ENCODE peak calls at places on chromosomes 16 and 17, in four cellular contexts. One of them, this sample, is unnamed. For H3K4me1 and H3K36me3, the result is how much of the 10 kb centered on the place peaks cover.

GRCh38 chr17:78665952-78666920 is 89.0 kb upstream of the DNAH17 start:
- DNase-seq in cardiac muscle cell: peak
- DNase-seq in heart left ventricle: peak
- DNase-seq in GM23338: no peak
- DNase-seq in this sample: peak

GRCh38 chr17:78714534-78714933 is 67.5 kb downstream of the CYTH1 start:
- DNase-seq in heart left ventricle: no peak
- DNase-seq in GM23338: no peak
- DNase-seq in cardiac muscle cell: no peak
- DNase-seq in this sample: no peak

GRCh38 chr17:79935845-79936470 is 96.7 kb upstream of the CBX4 start:
- DNase-seq in heart left ventricle: no peak
- DNase-seq in cardiac muscle cell: no peak
- DNase-seq in GM23338: no peak
- DNase-seq in this sample: no peak

GRCh38 chr17:35214631-35215273 is 20.6 kb upstream of the SLC35G3 start:
- DNase-seq in heart left ventricle: no peak
- DNase-seq in GM23338: no peak
- DNase-seq in cardiac muscle cell: no peak
- DNase-seq in this sample: no peak

GRCh38 chr16:13631916-13632315 is 288.0 kb upstream of the ERCC4 start:
- DNase-seq in cardiac muscle cell: no peak
- DNase-seq in heart left ventricle: no peak
- DNase-seq in GM23338: no peak
- DNase-seq in this sample: no peak

GRCh38 chr17:17491031-17491471 is 5.1 kb downstream of the RASD1 start:
- DNase-seq in heart left ventricle: no peak
- DNase-seq in GM23338: no peak
- DNase-seq in cardiac muscle cell: no peak
- DNase-seq in this sample: no peak

GRCh38 chr17:73325527-73325842 is 13.7 kb upstream of the CDC42EP4 start:
- DNase-seq in cardiac muscle cell: peak
- DNase-seq in heart left ventricle: no peak
- DNase-seq in GM23338: peak
- DNase-seq in this sample: no peak

GRCh38 chr16:86199871-86200700 is 301.1 kb downstream of the IRF8 start:
- DNase-seq in heart left ventricle: no peak
- DNase-seq in cardiac muscle cell: no peak
- DNase-seq in GM23338: no peak
- DNase-seq in this sample: no peak

GRCh38 chr17:7897773-7898172 is 9.2 kb downstream of the CHD3 start:
- DNase-seq in GM23338: no peak
- DNase-seq in heart left ventricle: no peak
- DNase-seq in cardiac muscle cell: peak
- DNase-seq in this sample: no peak

GRCh38 chr16:88702364-88703210 is 3.6 kb downstream of the RNF166 start:
- DNase-seq in GM23338: no peak
- DNase-seq in heart left ventricle: no peak
- DNase-seq in cardiac muscle cell: no peak
- DNase-seq in this sample: no peak

GRCh38 chr16:66382966-66383299 is 16.4 kb downstream of the CDH5 start:
- DNase-seq in GM23338: peak
- DNase-seq in heart left ventricle: no peak
- DNase-seq in cardiac muscle cell: peak
- DNase-seq in this sample: no peak

GRCh38 chr17:35241520-35241919 is 1.4 kb upstream of the SLFN5 start:
- DNase-seq in cardiac muscle cell: no peak
- DNase-seq in heart left ventricle: no peak
- DNase-seq in GM23338: peak
- DNase-seq in this sample: no peak

GRCh38 chr17:28612531-28612930 is 1.5 kb downstream of the RSKR start:
- DNase-seq in GM23338: no peak
- DNase-seq in cardiac muscle cell: no peak
- DNase-seq in heart left ventricle: no peak
- DNase-seq in this sample: no peak

GRCh38 chr16:813204-813915 is 12.8 kb upstream of the GNG13 start:
- DNase-seq in heart left ventricle: peak
- DNase-seq in GM23338: peak
- DNase-seq in cardiac muscle cell: peak
- DNase-seq in this sample: no peak

GRCh38 chr16:26642047-26642664 is 424.6 kb upstream of the C16orf82 start:
- DNase-seq in cardiac muscle cell: no peak
- DNase-seq in GM23338: no peak
- DNase-seq in heart left ventricle: no peak
- DNase-seq in this sample: no peak

GRCh38 chr17:2911035-2911754 is 115.0 kb downstream of the RAP1GAP2 start:
- DNase-seq in heart left ventricle: no peak
- DNase-seq in GM23338: no peak
- DNase-seq in cardiac muscle cell: no peak
- DNase-seq in this sample: no peak

GRCh38 chr17:21039839-21040575 is 2.8 kb downstream of the USP22 start:
- DNase-seq in cardiac muscle cell: peak
- DNase-seq in GM23338: peak
- DNase-seq in heart left ventricle: no peak
- DNase-seq in this sample: no peak

GRCh38 chr17:11901901-11902300 is 95.4 kb downstream of the ZNF18 start:
- DNase-seq in heart left ventricle: no peak
- DNase-seq in cardiac muscle cell: no peak
- DNase-seq in GM23338: no peak
- DNase-seq in this sample: no peak

DNA sequence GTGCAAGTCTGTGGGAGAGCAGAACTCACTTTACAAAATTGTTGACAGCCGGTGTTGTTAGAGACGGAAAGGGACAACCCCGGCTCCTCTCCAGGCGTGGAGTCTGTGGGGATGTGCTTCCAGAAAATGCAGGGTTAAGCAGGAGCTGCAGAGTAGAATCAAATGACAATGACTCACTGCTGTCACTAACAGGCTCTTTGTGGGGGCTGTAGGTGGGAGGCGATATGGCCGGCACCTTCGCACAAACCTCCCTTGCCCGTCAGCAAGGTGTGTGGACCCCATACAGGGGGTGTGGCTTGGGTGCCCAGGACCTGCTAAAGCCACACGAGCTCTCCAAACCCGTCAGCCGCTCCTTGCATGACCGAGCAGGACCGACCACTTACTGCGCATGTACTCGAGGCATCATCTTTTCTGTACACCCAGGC is 5.8 kb downstream of the PDK2 start:
- DNase-seq in GM23338: peak
- DNase-seq in cardiac muscle cell: no peak
- DNase-seq in heart left ventricle: no peak
- DNase-seq in this sample: no peak
- H3K4me1 ChIP-seq in GM23338: under half
- H3K4me1 ChIP-seq in cardiac muscle cell: under half
- H3K4me1 ChIP-seq in heart left ventricle: under half
- H3K4me1 ChIP-seq in this sample: under half

DNA sequence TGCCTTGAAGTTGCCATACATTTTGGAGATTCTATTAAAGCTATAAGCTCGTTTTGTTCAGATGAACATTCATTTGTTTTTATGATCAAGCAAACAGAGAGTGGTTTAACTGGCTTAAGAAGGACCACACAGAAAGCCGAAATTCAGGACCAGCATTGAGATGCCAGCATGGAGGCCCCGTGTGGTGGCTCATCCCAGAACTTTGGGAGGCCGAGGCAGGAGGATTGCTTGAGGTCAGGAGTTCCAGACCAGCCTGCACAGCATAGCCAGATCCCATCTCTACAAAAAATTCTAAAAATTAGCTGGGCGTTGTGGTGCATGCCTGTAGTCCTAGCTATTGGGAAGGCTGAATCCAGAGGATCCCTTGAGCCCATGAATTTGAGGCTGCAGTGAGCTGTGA is 45.9 kb upstream of the KIFC3 start:
- DNase-seq in heart left ventricle: no peak
- DNase-seq in cardiac muscle cell: no peak
- DNase-seq in GM23338: no peak
- DNase-seq in this sample: no peak
- H3K27ac ChIP-seq in heart left ventricle: no peak
- H3K27ac ChIP-seq in cardiac muscle cell: no peak
- H3K27ac ChIP-seq in GM23338: no peak
- H3K27ac ChIP-seq in this sample: no peak

DNA sequence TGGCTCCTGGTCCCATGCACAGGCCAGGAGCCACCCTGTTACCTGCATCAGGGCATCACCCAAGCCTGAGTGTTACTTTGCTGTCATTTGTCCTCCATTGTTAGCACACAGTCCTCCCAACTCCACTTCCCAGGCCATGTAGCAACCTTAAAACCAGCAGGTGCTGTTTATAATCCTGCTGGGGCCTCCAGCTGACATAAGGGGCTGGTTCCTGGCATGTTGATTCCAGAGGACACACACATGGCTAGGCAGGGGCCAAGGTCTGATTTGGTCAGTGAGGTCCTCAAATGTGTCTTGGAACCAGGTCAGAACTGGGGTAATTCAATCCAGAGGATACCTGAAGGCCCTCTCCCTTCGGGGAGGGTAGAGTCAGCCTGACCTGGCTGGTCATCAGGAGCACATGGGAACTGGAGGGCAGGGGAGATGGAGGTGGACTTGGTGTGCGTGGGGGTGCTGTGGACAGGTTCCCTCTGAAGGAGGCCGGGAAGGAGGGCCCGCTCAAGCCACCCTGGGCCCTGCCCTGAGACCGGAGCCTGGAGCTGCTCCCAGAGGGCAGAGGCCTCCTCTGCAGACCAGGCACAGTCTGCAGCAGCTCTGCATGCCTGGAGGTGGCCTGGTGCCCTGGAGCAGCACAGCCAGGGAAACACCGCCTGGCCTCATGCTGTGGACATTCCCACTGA is 6.6 kb downstream of the ADORA2B start:
- DNase-seq in GM23338: no peak
- DNase-seq in cardiac muscle cell: no peak
- DNase-seq in heart left ventricle: no peak
- DNase-seq in this sample: no peak
- H3K36me3 ChIP-seq in GM23338: under half
- H3K36me3 ChIP-seq in cardiac muscle cell: under half
- H3K36me3 ChIP-seq in heart left ventricle: under half
- H3K36me3 ChIP-seq in this sample: under half

GRCh38 chr17:77407321-77408277 is 266.8 kb downstream of the SEC14L1 start:
- DNase-seq in cardiac muscle cell: no peak
- DNase-seq in heart left ventricle: no peak
- DNase-seq in GM23338: no peak
- DNase-seq in this sample: peak

GRCh38 chr17:77405867-77406513 is 265.2 kb downstream of the SEC14L1 start:
- DNase-seq in cardiac muscle cell: no peak
- DNase-seq in heart left ventricle: no peak
- DNase-seq in GM23338: no peak
- DNase-seq in this sample: no peak

GRCh38 chr17:77403854-77404253 is 263.1 kb downstream of the SEC14L1 start:
- DNase-seq in cardiac muscle cell: no peak
- DNase-seq in GM23338: no peak
- DNase-seq in heart left ventricle: no peak
- DNase-seq in this sample: no peak

GRCh38 chr17:77402159-77402731 is 261.5 kb downstream of the SEC14L1 start:
- DNase-seq in GM23338: no peak
- DNase-seq in heart left ventricle: no peak
- DNase-seq in cardiac muscle cell: no peak
- DNase-seq in this sample: no peak

GRCh38 chr17:77404812-77405581 is 264.2 kb downstream of the SEC14L1 start:
- DNase-seq in GM23338: no peak
- DNase-seq in heart left ventricle: peak
- DNase-seq in cardiac muscle cell: peak
- DNase-seq in this sample: peak
- H3K4me1 ChIP-seq in GM23338: under half
- H3K4me1 ChIP-seq in heart left ventricle: half or more
- H3K4me1 ChIP-seq in cardiac muscle cell: under half
- H3K4me1 ChIP-seq in this sample: under half

DNA sequence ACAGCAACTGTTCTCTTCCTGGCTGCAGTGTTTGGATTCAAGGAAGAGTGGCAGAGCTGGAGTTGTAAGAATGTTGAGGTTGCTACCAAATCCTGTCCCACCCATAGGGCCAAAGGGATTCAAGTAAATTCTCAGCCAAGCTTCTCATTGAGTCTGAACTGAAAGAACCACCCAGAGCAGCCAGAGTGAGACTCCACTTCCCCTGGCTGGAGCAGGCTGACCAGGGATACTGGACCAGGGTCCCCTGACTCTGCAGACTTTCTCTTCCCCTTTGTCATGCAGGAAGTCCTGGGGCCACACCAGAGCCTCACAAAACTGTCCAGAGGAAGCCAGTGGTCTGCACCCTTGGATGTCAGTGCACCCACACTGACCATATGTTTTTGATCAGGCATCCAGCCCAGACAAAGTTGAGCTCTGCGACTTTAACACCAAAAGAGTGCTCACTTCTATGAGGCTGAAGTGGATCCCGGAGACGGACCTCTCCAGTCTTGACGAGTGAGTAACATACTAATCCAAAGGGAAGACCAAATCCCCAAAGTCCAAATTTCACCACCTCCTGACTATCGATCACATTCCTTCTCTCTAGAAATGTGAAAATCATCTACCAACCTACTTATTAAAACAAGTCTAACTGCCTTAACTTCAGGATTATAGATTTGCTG is 4.1 kb downstream of the NXN start:
- DNase-seq in cardiac muscle cell: no peak
- DNase-seq in GM23338: no peak
- DNase-seq in heart left ventricle: no peak
- DNase-seq in this sample: no peak
- H3K27ac ChIP-seq in cardiac muscle cell: peak
- H3K27ac ChIP-seq in GM23338: peak
- H3K27ac ChIP-seq in heart left ventricle: peak
- H3K27ac ChIP-seq in this sample: no peak

GRCh38 chr17:15261063-15261817 is 3.9 kb downstream of the PMP22 start:
- DNase-seq in cardiac muscle cell: peak
- DNase-seq in heart left ventricle: peak
- DNase-seq in GM23338: peak
- DNase-seq in this sample: peak

GRCh38 chr17:15258113-15258512 is 7.0 kb downstream of the PMP22 start:
- DNase-seq in GM23338: no peak
- DNase-seq in heart left ventricle: no peak
- DNase-seq in cardiac muscle cell: no peak
- DNase-seq in this sample: no peak

GRCh38 chr17:15255713-15256454 is 9.2 kb downstream of the PMP22 start:
- DNase-seq in heart left ventricle: no peak
- DNase-seq in GM23338: no peak
- DNase-seq in cardiac muscle cell: peak
- DNase-seq in this sample: no peak

GRCh38 chr17:15260376-15261062 is 4.6 kb downstream of the PMP22 start:
- DNase-seq in cardiac muscle cell: peak
- DNase-seq in GM23338: peak
- DNase-seq in heart left ventricle: peak
- DNase-seq in this sample: peak

DNA sequence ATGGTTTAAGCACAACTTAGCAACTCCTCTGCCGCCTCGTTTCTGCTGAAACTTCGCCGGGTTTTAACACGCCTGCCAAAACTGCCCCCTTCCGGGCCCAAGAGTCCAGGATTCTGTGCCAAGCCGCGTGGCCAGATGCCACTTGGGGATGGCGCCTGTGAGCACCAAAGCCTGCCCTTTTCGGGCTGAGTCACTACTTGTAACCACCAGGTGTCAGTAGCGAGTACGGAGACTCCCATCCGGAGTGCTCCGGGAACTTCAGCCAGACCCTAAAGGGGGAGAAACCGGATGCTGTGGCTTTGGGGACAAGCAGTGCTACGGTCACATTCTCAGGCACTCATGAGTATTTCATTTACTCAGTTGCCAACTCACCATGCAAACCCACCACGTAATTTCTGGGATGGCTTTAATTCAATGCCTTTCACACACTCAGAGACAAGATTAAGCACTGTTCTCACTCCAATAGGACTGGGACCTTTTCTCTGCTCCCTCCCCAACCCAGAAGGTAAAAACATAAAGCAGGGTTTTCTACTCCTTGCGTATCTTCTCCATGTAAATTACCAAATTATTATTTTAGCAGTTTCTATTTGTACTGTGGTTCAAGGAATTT is 7.7 kb downstream of the PMP22 start:
- DNase-seq in cardiac muscle cell: peak
- DNase-seq in heart left ventricle: peak
- DNase-seq in GM23338: peak
- DNase-seq in this sample: peak
- H3K36me3 ChIP-seq in cardiac muscle cell: under half
- H3K36me3 ChIP-seq in heart left ventricle: half or more
- H3K36me3 ChIP-seq in GM23338: under half
- H3K36me3 ChIP-seq in this sample: under half